ENCODE peak calls at places on chromosomes 2 and 18, in four cellular contexts. P is cardiac muscle cell; M is CD8-positive, alpha-beta T cell; U is astrocyte. S is an unnamed sample. For H3K27me3, the result is how much of the 10 kb centered on the place peaks cover.

GRCh38 chr2:203656522-203657287 is 49.7 kb upstream of the CD28 start:
- DNase-seq in U (no peak), M (no peak), P (no peak), S (no peak)

GRCh38 chr2:28516950-28517349 is 21.1 kb downstream of the PLB1 start:
- DNase-seq in M (no peak), P (no peak), U (peak), S (no peak)

GRCh38 chr2:127810156-127810636 is 775 bp downstream of the WDR33 start:
- DNase-seq in M (no peak), U (peak), P (peak), S (no peak)

GRCh38 chr2:68740184-68740914 is 5.7 kb downstream of the ARHGAP25 start:
- DNase-seq in M (no peak), U (peak), P (no peak), S (no peak)

GRCh38 chr2:160920791-160921303 is 239.4 kb upstream of the TANK start:
- DNase-seq in M (no peak), U (peak), P (no peak), S (no peak)

GRCh38 chr2:30180230-30180629 is 33.4 kb downstream of the YPEL5 start:
- DNase-seq in U (no peak), P (no peak), M (no peak), S (no peak)

GRCh38 chr18:49274188-49274714 is 186.2 kb downstream of the DYM start:
- DNase-seq in U (peak), M (no peak), P (no peak), S (no peak)

GRCh38 chr2:47226124-47227040 is 71.3 kb upstream of the STPG4 start:
- DNase-seq in P (no peak), M (no peak), U (no peak), S (no peak)

DNA sequence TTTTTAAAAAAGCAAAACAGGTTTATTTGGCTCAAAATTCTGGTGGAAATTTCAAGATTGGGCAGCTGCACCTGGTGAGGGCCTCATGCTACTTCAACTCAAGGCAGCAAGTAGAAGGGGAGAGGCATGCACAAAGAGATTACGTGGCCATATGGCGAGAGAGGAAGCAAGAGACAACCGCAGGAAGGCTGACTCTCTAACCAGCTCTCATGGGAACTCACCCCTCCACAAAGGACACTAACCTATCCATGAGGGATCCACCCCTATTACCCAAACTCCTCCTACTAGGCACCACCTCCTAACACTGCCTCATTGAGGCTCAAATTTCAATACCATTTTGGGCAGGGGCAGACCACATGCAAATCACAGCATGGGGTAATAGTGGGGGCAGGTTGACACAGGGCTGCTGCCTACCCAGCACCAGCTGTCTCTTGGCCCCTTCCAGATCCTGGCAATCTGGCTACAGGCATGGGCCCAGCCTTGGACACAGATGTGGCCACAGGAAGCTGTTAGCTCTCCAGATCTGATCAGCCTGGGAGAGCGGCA is 2.0 kb upstream of the CAPN10 start:
- DNase-seq in P (no peak), U (no peak), M (no peak), S (no peak)
- H3K4me3 ChIP-seq in P (no peak), U (no peak), M (no peak), S (no peak)

DNA sequence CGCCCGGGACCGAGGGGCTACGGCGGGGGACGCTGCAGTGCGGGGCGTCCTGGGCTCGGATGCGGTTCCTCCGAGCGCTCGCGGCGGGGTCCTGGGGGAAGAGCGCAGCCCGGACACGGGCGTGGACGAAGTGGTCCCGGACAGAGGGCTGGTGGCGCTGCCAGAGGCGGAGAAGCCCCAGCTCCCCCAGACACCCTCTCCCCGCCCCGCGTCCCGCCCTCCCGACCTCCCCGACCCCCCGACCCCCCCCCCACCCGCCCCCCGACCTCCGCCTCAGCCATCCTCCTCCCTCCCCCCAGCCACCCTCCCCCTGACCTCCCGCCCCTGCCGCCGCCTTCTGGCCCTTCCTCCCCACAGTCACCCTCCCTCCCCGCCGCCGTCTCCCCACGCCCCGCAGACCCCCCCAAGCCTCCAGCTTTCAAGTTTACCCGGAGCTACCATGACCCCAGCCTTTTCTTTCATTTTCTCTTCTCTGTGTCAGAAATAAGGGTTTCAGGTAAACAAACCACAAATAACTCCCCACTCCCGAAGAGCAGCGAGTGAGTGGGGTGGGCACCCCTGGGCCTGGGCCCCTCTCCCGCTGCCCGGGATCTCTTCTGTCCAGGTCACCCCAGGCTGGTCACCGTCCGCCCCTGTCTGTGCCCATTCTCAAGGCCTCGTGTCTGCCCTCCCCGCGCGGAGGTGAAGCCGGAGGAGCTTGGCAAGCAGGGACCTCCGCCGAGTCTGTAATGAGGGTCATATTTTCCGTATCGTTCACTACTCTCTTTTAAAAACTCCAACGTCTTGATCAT is 5.1 kb downstream of the NFATC1 start:
- DNase-seq in U (no peak), M (peak), P (peak), S (peak)
- H3K27me3 ChIP-seq in U (under half), M (under half), P (under half), S (under half)

GRCh38 chr2:168244318-168244717 is 3.1 kb downstream of the STK39 start:
- DNase-seq in M (no peak), U (no peak), P (peak), S (peak)
- H3K4me3 ChIP-seq in M (no peak), U (no peak), P (no peak), S (no peak)

GRCh38 chr2:72929010-72929409 is 11.7 kb downstream of the EMX1 start:
- DNase-seq in U (no peak), M (no peak), P (no peak), S (no peak)
- H3K27me3 ChIP-seq in U (half or more), M (under half), P (half or more), S (under half)

DNA sequence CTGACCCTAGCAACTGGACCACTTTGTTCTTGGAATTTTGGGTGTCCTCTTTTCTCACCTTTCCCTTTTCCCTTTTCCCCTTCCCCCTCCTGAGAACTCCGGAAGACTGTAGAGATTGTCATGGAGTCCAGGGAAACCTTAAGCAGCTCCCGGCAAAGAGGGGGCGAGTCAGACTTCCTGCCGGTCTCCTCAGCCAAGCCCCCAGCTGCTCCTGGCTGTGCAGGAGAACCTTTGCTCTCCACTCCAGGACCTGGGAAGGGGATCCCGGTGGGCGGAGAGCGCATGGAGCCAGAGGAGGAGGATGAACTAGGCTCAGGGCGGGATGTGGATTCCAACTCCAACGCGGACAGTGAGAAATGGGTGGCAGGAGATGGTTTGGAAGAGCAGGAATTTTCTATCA is 20.5 kb downstream of the SETBP1 start:
- DNase-seq in M (no peak), U (no peak), P (no peak), S (no peak)
- H3K4me3 ChIP-seq in M (no peak), U (no peak), P (no peak), S (no peak)

GRCh38 chr2:219490186-219490585 is 8.5 kb upstream of the GMPPA start:
- DNase-seq in P (no peak), U (no peak), M (no peak), S (no peak)

GRCh38 chr2:219493086-219493485 is 5.6 kb upstream of the GMPPA start:
- DNase-seq in P (no peak), U (no peak), M (no peak), S (no peak)

GRCh38 chr2:219490600-219491130 is 8.0 kb upstream of the GMPPA start:
- DNase-seq in U (no peak), P (no peak), M (no peak), S (no peak)

GRCh38 chr2:219492575-219492974 is 6.1 kb upstream of the GMPPA start:
- DNase-seq in U (no peak), M (no peak), P (no peak), S (no peak)

GRCh38 chr2:219491278-219491967 is 7.3 kb upstream of the GMPPA start:
- DNase-seq in U (no peak), M (no peak), P (no peak), S (no peak)
- H3K27me3 ChIP-seq in U (under half), M (under half), P (under half), S (under half)

DNA sequence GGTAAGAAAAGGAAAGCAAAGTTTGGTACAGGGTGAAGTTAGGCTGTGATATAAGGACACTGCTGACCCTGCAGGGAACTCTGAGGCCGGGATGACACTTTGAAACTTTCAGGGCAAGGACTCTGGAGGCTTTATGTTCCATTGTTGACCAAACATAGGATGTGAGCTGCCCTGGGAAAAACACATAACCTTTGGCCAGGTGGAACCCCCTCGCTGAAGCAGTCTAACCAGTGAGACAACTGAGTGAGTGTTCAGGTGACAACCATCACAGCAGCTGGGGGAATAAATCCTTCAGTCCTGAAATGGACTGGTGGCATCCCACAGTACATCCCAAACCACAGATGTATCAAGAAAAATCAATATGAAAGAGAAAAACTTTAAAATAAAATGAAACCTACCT is 280.9 kb upstream of the CDH2 start:
- DNase-seq in P (no peak), M (no peak), U (no peak), S (no peak)
- H3K4me3 ChIP-seq in P (no peak), M (no peak), U (no peak), S (no peak)

GRCh38 chr2:23346029-23346428 is 39.0 kb upstream of the KLHL29 start:
- DNase-seq in P (no peak), U (no peak), M (no peak), S (no peak)
- H3K27me3 ChIP-seq in P (under half), U (under half), M (under half), S (under half)

DNA sequence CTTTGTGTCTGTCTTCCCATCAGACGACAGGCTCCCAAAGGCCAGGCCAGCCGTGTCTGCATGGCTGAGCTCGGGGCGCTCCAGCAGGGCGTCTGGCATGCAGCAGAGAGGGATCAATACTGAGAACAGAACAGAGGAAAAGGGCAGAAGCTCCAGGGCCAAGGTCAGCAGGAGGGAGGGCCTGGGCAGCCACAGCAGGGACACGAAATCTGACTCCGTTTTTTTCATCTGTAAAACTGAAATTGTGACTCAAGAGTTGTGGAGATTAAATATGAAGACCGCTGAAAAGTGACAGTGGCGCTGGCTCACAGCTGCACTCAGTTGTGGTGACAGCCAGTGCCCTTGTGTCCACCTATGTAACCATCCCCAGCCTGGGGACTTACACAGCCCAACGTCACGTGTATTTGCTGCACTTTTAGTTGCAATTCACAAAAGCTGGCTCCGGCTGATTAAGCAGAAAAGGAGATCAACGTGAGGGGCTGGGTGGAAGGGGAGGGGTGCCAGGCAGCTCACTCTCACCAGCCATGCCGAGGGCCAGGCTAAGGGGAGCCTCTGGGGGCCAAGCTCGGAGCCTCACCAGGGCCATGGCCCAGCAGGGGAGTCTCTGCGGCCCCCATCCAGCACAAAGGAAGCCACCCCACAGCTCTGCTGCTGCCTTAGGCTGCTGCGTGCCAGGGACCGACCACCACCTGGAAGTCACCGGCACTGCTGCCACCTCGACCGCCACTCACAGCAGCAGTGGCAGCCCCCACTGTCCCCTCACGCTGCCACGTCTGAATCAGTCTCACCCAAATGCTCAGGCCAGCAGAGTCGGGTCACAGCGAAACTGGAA is 74.7 kb downstream of the EIPR1 start:
- DNase-seq in P (no peak), U (no peak), M (no peak), S (no peak)
- H3K4me3 ChIP-seq in P (no peak), U (no peak), M (no peak), S (no peak)

GRCh38 chr2:99554238-99554637 is 64.4 kb upstream of the REV1 start:
- DNase-seq in U (no peak), M (no peak), P (peak), S (no peak)
- H3K27me3 ChIP-seq in U (under half), M (under half), P (under half), S (under half)